ENCODE peak calls at places on chromosomes 11 and 22, in eight cellular contexts. J, T, E, H, P, D, X and G are unnamed samples.

GRCh38 chr11:13891911-13892310 is 70.6 kb upstream of the SPON1 start:
- DNase-seq in J (no peak), T (no peak), E (no peak), H (no peak), P (no peak), D (no peak), X (no peak), G (no peak)

GRCh38 chr11:17221968-17222367 is 14.2 kb upstream of the PIK3C2A start:
- DNase-seq in J (no peak), T (peak; percentile 3), E (no peak), H (no peak), P (no peak), D (no peak), X (peak; percentile 47), G (no peak)

GRCh38 chr11:104531894-104532293 is 366.4 kb downstream of the CASP12 start:
- DNase-seq in J (no peak), T (peak; percentile 58), E (no peak), H (no peak), P (no peak), D (no peak), X (no peak), G (no peak)

GRCh38 chr22:20026996-20027601 is 6.2 kb downstream of the TANGO2 start:
- DNase-seq in J (no peak), T (no peak), E (no peak), H (no peak), P (no peak), D (peak; percentile 15), X (no peak), G (no peak)

GRCh38 chr22:29215012-29215860 is 9.5 kb downstream of the EMID1 start:
- DNase-seq in J (no peak), T (no peak), E (no peak), H (no peak), P (no peak), D (no peak), X (no peak), G (no peak)

GRCh38 chr11:118342503-118343161 is at the start of gene CD3D:
- DNase-seq in J (no peak), T (no peak), E (no peak), H (peak; percentile 20), P (no peak), D (no peak), X (no peak), G (no peak)

GRCh38 chr11:103450241-103450640 is 341.0 kb downstream of the DYNC2H1 start:
- DNase-seq in J (peak; percentile 73), T (no peak), E (no peak), H (no peak), P (no peak), D (no peak), X (no peak), G (no peak)

GRCh38 chr11:58286249-58286648 is 18.2 kb upstream of the OR10W1 start:
- DNase-seq in J (peak; percentile 9), T (peak; percentile 66), E (peak; percentile 59), H (peak; percentile 54), P (peak; percentile 23), D (peak; percentile 32), X (peak; percentile 40), G (peak; percentile 5)

GRCh38 chr22:47356433-47357011 is 594.1 kb downstream of the TBC1D22A start:
- DNase-seq in J (no peak), T (no peak), E (no peak), H (no peak), P (no peak), D (no peak), X (no peak), G (no peak)

GRCh38 chr11:130383363-130384168 is 44.8 kb downstream of the ADAMTS8 start:
- DNase-seq in J (peak; percentile 83), T (peak; percentile 98), E (no peak), H (peak; percentile 44), P (no peak), D (peak; percentile 69), X (peak; percentile 17), G (peak; percentile 27)

GRCh38 chr11:117717485-117718314 is 79.3 kb downstream of the DSCAML1 start:
- DNase-seq in J (no peak), T (peak; percentile 57), E (peak; percentile 35), H (peak; percentile 68), P (no peak), D (peak; percentile 61), X (no peak), G (no peak)

GRCh38 chr11:34266090-34266912 is 91.5 kb downstream of the ABTB2 start:
- DNase-seq in J (peak; percentile 97), T (peak; percentile 78), E (no peak), H (no peak), P (no peak), D (no peak), X (peak; percentile 92), G (no peak)

GRCh38 chr11:2305862-2306823 is 4.3 kb downstream of the TSPAN32 start:
- DNase-seq in J (peak; percentile 94), T (no peak), E (no peak), H (no peak), P (no peak), D (peak; percentile 29), X (no peak), G (no peak)

GRCh38 chr22:49243965-49244364 is 583.7 kb downstream of the BRD1 start:
- DNase-seq in J (no peak), T (no peak), E (no peak), H (no peak), P (no peak), D (peak; percentile 8), X (no peak), G (no peak)

GRCh38 chr11:86735462-86736302 is 63.3 kb upstream of the ME3 start:
- DNase-seq in J (peak; percentile 63), T (peak; percentile 77), E (no peak), H (no peak), P (no peak), D (no peak), X (no peak), G (no peak)

GRCh38 chr22:33861216-33861875 is 58.9 kb downstream of the LARGE1 start:
- DNase-seq in J (no peak), T (no peak), E (no peak), H (no peak), P (no peak), D (no peak), X (no peak), G (no peak)

GRCh38 chr22:41780714-41781507 is 19.6 kb upstream of the CCDC134 start:
- DNase-seq in J (peak; percentile 33), T (no peak), E (no peak), H (peak; percentile 56), P (no peak), D (no peak), X (no peak), G (no peak)

GRCh38 chr22:23565288-23565941 is 14.7 kb downstream of the IGLL1 start:
- DNase-seq in J (no peak), T (no peak), E (peak; percentile 57), H (no peak), P (peak; percentile 4), D (peak; percentile 65), X (no peak), G (peak; percentile 31)

GRCh38 chr22:38220163-38220562 is 18.4 kb downstream of the MAFF start:
- DNase-seq in J (no peak), T (no peak), E (no peak), H (no peak), P (no peak), D (no peak), X (no peak), G (no peak)
- H3K9ac ChIP-seq in J (no peak overlapping the region), T (peak overlapping the region; percentile 88), E (no peak overlapping the region), H (no peak overlapping the region), P (peak overlapping the region; percentile 77), D (no peak overlapping the region), X (no peak overlapping the region), G (no peak overlapping the region)

DNA sequence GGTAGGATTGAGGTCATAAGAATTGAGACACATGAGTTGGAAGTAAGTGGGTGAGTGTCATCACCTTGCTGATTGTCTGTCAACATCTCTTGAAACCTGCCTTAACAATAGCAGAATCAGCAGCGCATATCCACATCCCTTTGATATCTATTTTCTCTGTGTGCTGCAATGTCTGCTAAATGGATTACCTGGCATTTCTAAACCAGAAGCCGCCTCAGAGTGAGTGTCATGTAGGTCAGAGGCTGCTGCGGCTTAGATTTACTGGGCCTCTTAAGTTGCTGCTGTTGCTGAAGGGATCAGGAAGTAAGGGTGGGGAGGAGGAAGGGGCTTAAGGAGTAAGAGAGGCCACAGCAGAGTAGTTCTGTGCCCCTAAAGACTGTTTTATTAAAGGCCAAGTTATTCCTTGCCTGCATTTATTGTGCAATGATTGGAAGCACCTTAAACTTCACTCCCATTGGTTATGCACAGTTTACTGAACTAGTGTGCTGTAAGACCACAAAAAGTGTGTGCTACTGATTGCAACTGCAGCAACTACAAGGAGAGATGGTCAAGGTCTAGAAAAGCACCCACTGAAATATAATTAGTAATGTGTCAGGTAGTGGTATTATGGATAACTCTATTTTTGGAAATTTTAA is 29.8 kb upstream of the TMEM41B start:
- DNase-seq in J (no peak), T (no peak), E (peak; percentile 45), H (peak; percentile 23), P (no peak), D (no peak), X (no peak), G (no peak)
- H3K9ac ChIP-seq in J (no peak overlapping the region), T (no peak overlapping the region), E (peak overlapping the region; percentile 35), H (no peak overlapping the region), P (no peak overlapping the region), D (no peak overlapping the region), X (no peak overlapping the region), G (no peak overlapping the region)

GRCh38 chr11:124122123-124122522 is 6.9 kb downstream of the VWA5A start:
- DNase-seq in J (no peak), T (no peak), E (no peak), H (no peak), P (no peak), D (no peak), X (no peak), G (no peak)
- H3K9ac ChIP-seq in J (no peak overlapping the region), T (no peak overlapping the region), E (no peak overlapping the region), H (no peak overlapping the region), P (no peak overlapping the region), D (no peak overlapping the region), X (no peak overlapping the region), G (no peak overlapping the region)

GRCh38 chr11:32138902-32139301 is 48.0 kb downstream of the RCN1 start:
- DNase-seq in J (no peak), T (no peak), E (no peak), H (no peak), P (no peak), D (no peak), X (no peak), G (no peak)

GRCh38 chr11:32140121-32140520 is 49.2 kb downstream of the RCN1 start:
- DNase-seq in J (no peak), T (no peak), E (no peak), H (no peak), P (no peak), D (no peak), X (no peak), G (no peak)

GRCh38 chr11:32137263-32137662 is 46.4 kb downstream of the RCN1 start:
- DNase-seq in J (peak; percentile 95), T (peak; percentile 76), E (no peak), H (no peak), P (peak; percentile 34), D (no peak), X (peak; percentile 93), G (no peak)

GRCh38 chr11:32136654-32137053 is 45.8 kb downstream of the RCN1 start:
- DNase-seq in J (no peak), T (no peak), E (no peak), H (no peak), P (no peak), D (no peak), X (no peak), G (no peak)

DNA sequence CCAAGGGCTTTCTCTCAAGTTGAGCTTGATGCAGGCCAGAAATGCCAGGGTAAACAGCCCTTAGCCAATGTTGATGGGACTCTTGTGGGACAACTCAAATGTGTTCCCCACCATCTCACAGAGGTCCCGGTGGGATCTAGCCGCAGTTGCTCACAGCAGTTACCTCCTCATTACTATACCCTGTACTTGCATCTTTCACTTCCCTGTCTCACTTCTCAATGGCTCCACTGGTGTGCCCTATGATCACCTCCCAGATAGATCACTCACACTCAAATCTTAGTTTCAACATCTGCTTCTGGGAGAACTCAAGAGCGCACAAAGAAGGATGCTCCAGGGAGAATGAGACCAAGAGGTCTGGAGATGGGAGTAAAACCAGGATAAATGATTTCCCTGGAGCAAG is 47.0 kb downstream of the RCN1 start:
- DNase-seq in J (no peak), T (no peak), E (no peak), H (no peak), P (no peak), D (no peak), X (no peak), G (no peak)
- H3K9ac ChIP-seq in J (no peak overlapping the region), T (no peak overlapping the region), E (no peak overlapping the region), H (no peak overlapping the region), P (no peak overlapping the region), D (no peak overlapping the region), X (no peak overlapping the region), G (no peak overlapping the region)